ENCODE peak calls at places on chromosomes 11 and 22, in six cellular contexts. T is tibial nerve, R is GM23338, U is uterus, P is stomach, X is BJ. N is an unnamed sample. For H3K27me3, the result is how much of the 10 kb centered on the place peaks cover.

GRCh38 chr11:124769804-124770774 is 8.0 kb upstream of the ESAM start:
- DNase-seq in X (no peak), R (no peak), U (no peak), P (no peak), T (no peak), N (no peak)

GRCh38 chr11:131234146-131234680 is 136.2 kb upstream of the NTM start:
- DNase-seq in P (no peak), X (no peak), R (no peak), U (no peak), T (no peak), N (no peak)

GRCh38 chr22:18133452-18133851 is 16.5 kb upstream of the USP18 start:
- DNase-seq in R (no peak), T (no peak), U (no peak), X (no peak), P (no peak), N (no peak)

GRCh38 chr11:78022397-78023396 is at the start of gene KCTD14:
- DNase-seq in U (peak), T (no peak), P (peak), R (peak), X (no peak), N (no peak)

GRCh38 chr11:1260023-1260501 is 37.2 kb downstream of the MUC5B start:
- DNase-seq in R (peak), T (no peak), U (no peak), X (no peak), P (peak), N (no peak)

GRCh38 chr11:46383974-46384701 is 2.7 kb downstream of the MDK start:
- DNase-seq in R (no peak), U (no peak), P (no peak), T (no peak), X (no peak), N (no peak)

GRCh38 chr11:69559181-69559580 is 77.7 kb downstream of the LINC01488 start:
- DNase-seq in P (no peak), T (no peak), X (no peak), R (no peak), U (no peak), N (no peak)

GRCh38 chr11:64996710-64997380 is at the start of gene BATF2:
- DNase-seq in T (peak), R (peak), U (peak), X (no peak), P (peak), N (no peak)

GRCh38 chr11:71164186-71164585 is 88.2 kb downstream of the SHANK2 start:
- DNase-seq in X (no peak), P (no peak), R (no peak), U (no peak), T (no peak), N (no peak)

GRCh38 chr22:20247608-20248171 is 20.4 kb downstream of the RTN4R start:
- DNase-seq in R (no peak), U (no peak), T (no peak), X (no peak), P (no peak), N (no peak)

GRCh38 chr11:117793521-117793920 is 3.5 kb downstream of the DSCAML1 start:
- DNase-seq in U (no peak), R (no peak), X (no peak), T (no peak), P (no peak), N (no peak)

GRCh38 chr11:117795726-117796455 is 1.1 kb downstream of the DSCAML1 start:
- DNase-seq in T (no peak), X (no peak), P (no peak), U (no peak), R (peak), N (no peak)

GRCh38 chr11:117796456-117797428 is at the start of gene DSCAML1:
- DNase-seq in U (peak), P (no peak), T (no peak), R (peak), X (no peak), N (no peak)

GRCh38 chr11:117794144-117794543 is 2.9 kb downstream of the DSCAML1 start:
- DNase-seq in R (no peak), P (no peak), X (no peak), T (no peak), U (no peak), N (no peak)

DNA sequence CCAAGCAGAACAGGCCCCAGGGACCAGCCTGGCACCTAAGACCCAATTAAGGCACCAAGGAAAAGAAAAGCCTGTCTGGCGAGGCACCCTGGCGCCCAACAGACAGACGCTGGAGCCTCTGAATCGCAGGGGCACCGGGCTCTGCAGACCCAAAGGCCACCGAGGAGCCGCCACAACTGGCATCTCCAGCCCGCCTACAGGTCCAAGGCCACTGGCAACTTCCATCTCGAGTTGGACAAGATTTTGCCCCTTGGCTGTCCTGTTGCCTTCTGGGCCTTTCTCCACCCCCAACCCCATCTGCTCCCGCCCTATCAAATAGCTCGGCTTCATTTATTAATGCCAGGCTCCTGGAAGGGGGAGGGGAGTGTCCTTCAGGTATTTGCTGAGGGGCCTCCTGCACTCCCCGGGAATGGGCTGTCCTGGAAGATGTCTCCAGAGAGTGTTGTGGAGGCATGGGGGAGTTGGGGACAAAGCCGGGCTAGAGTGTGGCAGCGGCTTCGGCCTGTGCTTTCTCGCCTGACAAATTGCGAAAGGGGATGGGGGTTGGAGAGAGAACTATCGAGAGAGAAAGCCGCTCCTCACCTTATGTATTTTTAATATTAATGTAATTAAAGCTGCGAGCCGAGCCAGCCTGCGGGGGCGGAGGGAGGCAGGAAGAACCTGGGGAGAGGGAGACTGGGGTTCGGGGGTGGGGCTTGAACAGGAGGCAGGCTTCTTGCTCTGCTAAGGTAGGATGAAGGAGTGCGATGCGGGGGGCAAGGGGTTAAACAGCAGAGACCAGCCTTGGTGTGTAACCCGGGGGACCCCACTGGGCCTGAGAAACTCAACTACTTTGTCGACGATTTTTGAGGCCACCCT is 2.0 kb downstream of the DSCAML1 start:
- DNase-seq in T (no peak), X (no peak), U (no peak), R (peak), P (no peak), N (no peak)
- TF ChIP-seq CTCF in T (no peak), X (no peak), U (no peak), R (no peak), P (no peak), N (no peak)

GRCh38 chr11:133957926-133958325 is 1.2 kb upstream of the IGSF9B start:
- DNase-seq in X (no peak), T (no peak), U (peak), R (peak), P (no peak), N (no peak)

GRCh38 chr11:133956650-133957633 is at the start of gene IGSF9B:
- DNase-seq in U (peak), X (no peak), R (peak), P (peak), T (peak), N (no peak)

GRCh38 chr11:133953999-133954398 is 2.8 kb downstream of the IGSF9B start:
- DNase-seq in X (no peak), T (no peak), P (no peak), U (no peak), R (no peak), N (no peak)

GRCh38 chr11:133955091-133955846 is 1.5 kb downstream of the IGSF9B start:
- DNase-seq in P (no peak), R (peak), X (no peak), T (no peak), U (peak), N (no peak)

DNA sequence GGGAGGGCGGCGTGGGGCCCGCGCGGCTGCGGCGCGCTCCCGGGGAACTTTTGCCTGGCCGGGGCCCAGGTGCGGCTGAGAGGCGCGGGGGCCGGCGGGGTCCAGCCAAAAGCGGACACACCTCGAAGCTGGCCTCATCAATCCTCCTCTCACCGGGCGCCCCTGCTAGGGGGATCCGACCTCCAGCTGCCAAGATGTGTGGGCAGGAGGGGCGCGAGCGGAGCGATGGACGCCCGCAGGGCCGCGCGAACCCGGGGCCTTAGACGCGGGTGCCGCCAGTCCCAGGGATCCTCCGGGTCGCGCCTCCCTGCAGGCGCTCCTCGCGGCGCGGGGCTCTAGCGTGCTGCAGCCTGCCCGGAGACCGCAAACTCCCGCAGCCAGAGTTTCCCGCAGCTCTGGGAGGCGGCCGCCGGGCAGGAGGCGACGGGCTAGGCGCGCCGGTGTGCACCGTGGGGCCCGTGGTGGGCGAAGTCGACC is 785 bp downstream of the IGSF9B start:
- DNase-seq in X (no peak), P (no peak), R (peak), U (no peak), T (no peak), N (no peak)
- H3K27me3 ChIP-seq in X (under half), P (under half), R (under half), U (under half), T (half or more), N (half or more)

DNA sequence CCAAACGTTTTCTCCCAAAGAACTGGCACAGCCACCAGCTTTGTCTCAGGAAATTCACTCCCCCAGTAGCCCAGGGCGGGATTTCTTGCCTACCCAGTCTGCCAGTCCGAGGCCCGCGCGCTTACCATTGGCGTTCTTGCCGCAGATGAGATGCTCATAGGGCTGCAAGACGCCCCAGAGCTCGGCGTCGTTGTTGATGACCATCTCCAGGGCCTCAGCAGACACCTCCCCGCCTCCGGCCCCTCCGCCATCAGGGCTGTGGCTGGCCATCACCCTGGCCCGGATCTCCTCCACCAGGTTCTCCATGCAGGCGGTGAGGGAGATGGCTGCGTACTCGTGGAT is 1.3 kb downstream of the ABTB2 start:
- DNase-seq in T (no peak), U (peak), R (peak), P (no peak), X (no peak), N (no peak)
- H3K4me3 ChIP-seq in T (peak), U (peak), R (peak), P (peak), X (peak), N (peak)

GRCh38 chr11:58576792-58577440 is 1.3 kb upstream of the LPXN start:
- DNase-seq in T (no peak), X (no peak), U (no peak), R (no peak), P (no peak), N (no peak)
- TF ChIP-seq CTCF in T (peak), X (peak), U (no peak), R (peak), P (no peak), N (peak)

GRCh38 chr22:50720861-50721844 is 16.9 kb upstream of the ACR start:
- DNase-seq in P (no peak), R (peak), U (no peak), T (no peak), X (no peak), N (no peak)
- H3K27me3 ChIP-seq in P (under half), R (half or more), U (under half), T (under half), X (under half), N (under half)

GRCh38 chr22:36395922-36396321 is 8.2 kb upstream of the MYH9 start:
- DNase-seq in R (no peak), T (no peak), P (no peak), U (no peak), X (no peak), N (no peak)

GRCh38 chr22:36398602-36399472 is 11.1 kb upstream of the MYH9 start:
- DNase-seq in T (no peak), X (no peak), P (no peak), U (no peak), R (no peak), N (no peak)

GRCh38 chr22:36395061-36395849 is 7.5 kb upstream of the MYH9 start:
- DNase-seq in T (no peak), U (no peak), P (peak), X (no peak), R (peak), N (no peak)

GRCh38 chr22:36397767-36398093 is 10.0 kb upstream of the MYH9 start:
- DNase-seq in P (no peak), T (no peak), U (no peak), X (no peak), R (no peak), N (no peak)

DNA sequence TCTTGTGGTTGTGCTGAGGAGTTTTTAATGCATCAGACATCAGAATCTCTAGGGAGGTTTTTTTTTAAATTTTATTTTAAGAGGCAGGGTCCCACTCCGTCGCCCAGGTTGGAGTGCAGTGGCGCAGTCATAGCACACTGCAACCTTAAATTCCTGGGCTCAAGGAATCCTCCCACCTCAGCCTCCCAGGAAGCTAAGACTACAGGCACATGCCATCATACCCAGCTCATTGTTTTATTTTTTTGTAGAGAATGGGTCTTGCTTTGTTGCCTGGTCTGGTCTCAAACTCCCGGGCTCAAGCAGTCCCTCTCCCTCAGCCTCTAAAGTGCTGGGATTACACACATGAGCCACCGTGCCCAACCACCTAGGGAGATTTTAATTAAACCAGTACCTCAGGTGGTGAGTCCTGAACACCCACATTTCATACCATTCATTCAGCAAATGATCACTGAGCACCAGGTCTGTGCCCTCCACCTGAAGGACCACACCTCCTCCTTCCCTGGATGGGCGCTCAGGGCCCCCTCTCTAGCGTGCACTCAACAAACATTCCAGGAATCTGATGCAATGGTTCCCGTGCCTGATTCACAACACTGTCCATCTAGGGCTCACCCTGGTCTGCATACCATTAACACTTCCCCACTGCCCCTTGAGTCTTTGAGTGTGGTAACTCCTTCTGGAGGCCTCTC is 9.5 kb upstream of the MYH9 start:
- DNase-seq in T (no peak), X (no peak), U (no peak), R (peak), P (no peak), N (no peak)
- H3K4me3 ChIP-seq in T (no peak), X (no peak), U (no peak), R (no peak), P (no peak), N (no peak)

GRCh38 chr11:86537541-86538222 is 134.7 kb downstream of the ME3 start:
- DNase-seq in U (no peak), X (no peak), R (peak), P (no peak), T (no peak), N (no peak)
- TF ChIP-seq CTCF in U (no peak), X (no peak), R (no peak), P (no peak), T (no peak), N (no peak)